ENCODE peak calls at places on chromosome 17, in eight cellular contexts. One of them, this sample, is unnamed.

GRCh38 chr17:78573955-78574354 is 3.2 kb downstream of the DNAH17 start:
- DNase-seq in sigmoid colon: no peak
- DNase-seq in transverse colon: no peak
- DNase-seq in smooth muscle cell of the brain vasculature: no peak
- DNase-seq in C1 segment of cervical spinal cord: no peak
- DNase-seq in GM12865: peak
- DNase-seq in AG04450: no peak
- DNase-seq in progenitor cell of endocrine pancreas: no peak
- DNase-seq in this sample: no peak

GRCh38 chr17:17926840-17927449 is 45.3 kb downstream of the TOM1L2 start:
- DNase-seq in sigmoid colon: no peak
- DNase-seq in transverse colon: no peak
- DNase-seq in smooth muscle cell of the brain vasculature: no peak
- DNase-seq in C1 segment of cervical spinal cord: no peak
- DNase-seq in GM12865: no peak
- DNase-seq in AG04450: no peak
- DNase-seq in progenitor cell of endocrine pancreas: no peak
- DNase-seq in this sample: no peak

GRCh38 chr17:50352072-50352692 is 6.3 kb downstream of the XYLT2 start:
- DNase-seq in sigmoid colon: peak
- DNase-seq in transverse colon: no peak
- DNase-seq in smooth muscle cell of the brain vasculature: no peak
- DNase-seq in C1 segment of cervical spinal cord: peak
- DNase-seq in GM12865: no peak
- DNase-seq in AG04450: no peak
- DNase-seq in progenitor cell of endocrine pancreas: no peak
- DNase-seq in this sample: no peak

GRCh38 chr17:50020841-50021599 is 26.0 kb upstream of the DLX3 start:
- DNase-seq in sigmoid colon: no peak
- DNase-seq in transverse colon: no peak
- DNase-seq in smooth muscle cell of the brain vasculature: no peak
- DNase-seq in C1 segment of cervical spinal cord: no peak
- DNase-seq in GM12865: no peak
- DNase-seq in AG04450: no peak
- DNase-seq in progenitor cell of endocrine pancreas: no peak
- DNase-seq in this sample: no peak

GRCh38 chr17:15919466-15919865 is 25.5 kb upstream of the ADORA2B start:
- DNase-seq in sigmoid colon: no peak
- DNase-seq in transverse colon: no peak
- DNase-seq in smooth muscle cell of the brain vasculature: no peak
- DNase-seq in C1 segment of cervical spinal cord: no peak
- DNase-seq in GM12865: no peak
- DNase-seq in AG04450: no peak
- DNase-seq in progenitor cell of endocrine pancreas: no peak
- DNase-seq in this sample: no peak

GRCh38 chr17:42016411-42016831 is 818 bp downstream of the DNAJC7 start:
- DNase-seq in sigmoid colon: no peak
- DNase-seq in transverse colon: no peak
- DNase-seq in smooth muscle cell of the brain vasculature: no peak
- DNase-seq in C1 segment of cervical spinal cord: peak
- DNase-seq in GM12865: peak
- DNase-seq in AG04450: no peak
- DNase-seq in progenitor cell of endocrine pancreas: no peak
- DNase-seq in this sample: peak

GRCh38 chr17:60134396-60135159 is 15.2 kb upstream of the CA4 start:
- DNase-seq in sigmoid colon: peak
- DNase-seq in transverse colon: no peak
- DNase-seq in smooth muscle cell of the brain vasculature: no peak
- DNase-seq in C1 segment of cervical spinal cord: no peak
- DNase-seq in GM12865: no peak
- DNase-seq in AG04450: no peak
- DNase-seq in progenitor cell of endocrine pancreas: no peak
- DNase-seq in this sample: peak

GRCh38 chr17:74396567-74396966 is 29.3 kb downstream of the GPR142 start:
- DNase-seq in sigmoid colon: no peak
- DNase-seq in transverse colon: no peak
- DNase-seq in smooth muscle cell of the brain vasculature: no peak
- DNase-seq in C1 segment of cervical spinal cord: no peak
- DNase-seq in GM12865: no peak
- DNase-seq in AG04450: no peak
- DNase-seq in progenitor cell of endocrine pancreas: no peak
- DNase-seq in this sample: no peak

GRCh38 chr17:79843917-79844815 is 4.9 kb upstream of the CBX4 start:
- DNase-seq in sigmoid colon: peak
- DNase-seq in transverse colon: peak
- DNase-seq in smooth muscle cell of the brain vasculature: no peak
- DNase-seq in C1 segment of cervical spinal cord: peak
- DNase-seq in GM12865: no peak
- DNase-seq in AG04450: no peak
- DNase-seq in progenitor cell of endocrine pancreas: peak
- DNase-seq in this sample: peak

GRCh38 chr17:80987941-80988461 is 3.6 kb upstream of the CHMP6 start:
- DNase-seq in sigmoid colon: no peak
- DNase-seq in transverse colon: no peak
- DNase-seq in smooth muscle cell of the brain vasculature: no peak
- DNase-seq in C1 segment of cervical spinal cord: no peak
- DNase-seq in GM12865: no peak
- DNase-seq in AG04450: no peak
- DNase-seq in progenitor cell of endocrine pancreas: no peak
- DNase-seq in this sample: peak

GRCh38 chr17:6953689-6954088 is 42.2 kb upstream of the ALOX12 start:
- DNase-seq in sigmoid colon: no peak
- DNase-seq in transverse colon: no peak
- DNase-seq in smooth muscle cell of the brain vasculature: no peak
- DNase-seq in C1 segment of cervical spinal cord: no peak
- DNase-seq in GM12865: no peak
- DNase-seq in AG04450: no peak
- DNase-seq in progenitor cell of endocrine pancreas: no peak
- DNase-seq in this sample: no peak

GRCh38 chr17:38585056-38585804 is 20.5 kb downstream of the SRCIN1 start:
- DNase-seq in sigmoid colon: no peak
- DNase-seq in transverse colon: peak
- DNase-seq in smooth muscle cell of the brain vasculature: no peak
- DNase-seq in C1 segment of cervical spinal cord: no peak
- DNase-seq in GM12865: no peak
- DNase-seq in AG04450: no peak
- DNase-seq in progenitor cell of endocrine pancreas: no peak
- DNase-seq in this sample: no peak

GRCh38 chr17:957856-958421 is 21.6 kb downstream of the NXN start:
- DNase-seq in sigmoid colon: no peak
- DNase-seq in transverse colon: no peak
- DNase-seq in smooth muscle cell of the brain vasculature: no peak
- DNase-seq in C1 segment of cervical spinal cord: no peak
- DNase-seq in GM12865: no peak
- DNase-seq in AG04450: no peak
- DNase-seq in progenitor cell of endocrine pancreas: no peak
- DNase-seq in this sample: peak

GRCh38 chr17:57853695-57854094 is 3.9 kb upstream of the MRPS23 start:
- DNase-seq in sigmoid colon: peak
- DNase-seq in transverse colon: peak
- DNase-seq in smooth muscle cell of the brain vasculature: no peak
- DNase-seq in C1 segment of cervical spinal cord: no peak
- DNase-seq in GM12865: no peak
- DNase-seq in AG04450: no peak
- DNase-seq in progenitor cell of endocrine pancreas: no peak
- DNase-seq in this sample: no peak

GRCh38 chr17:1150863-1151685 is 28.7 kb downstream of the ABR start:
- DNase-seq in sigmoid colon: no peak
- DNase-seq in transverse colon: no peak
- DNase-seq in smooth muscle cell of the brain vasculature: no peak
- DNase-seq in C1 segment of cervical spinal cord: no peak
- DNase-seq in GM12865: no peak
- DNase-seq in AG04450: no peak
- DNase-seq in progenitor cell of endocrine pancreas: no peak
- DNase-seq in this sample: no peak

GRCh38 chr17:44217738-44218343 is 1.6 kb downstream of the UBTF start:
- DNase-seq in sigmoid colon: no peak
- DNase-seq in transverse colon: peak
- DNase-seq in smooth muscle cell of the brain vasculature: no peak
- DNase-seq in C1 segment of cervical spinal cord: no peak
- DNase-seq in GM12865: no peak
- DNase-seq in AG04450: no peak
- DNase-seq in progenitor cell of endocrine pancreas: no peak
- DNase-seq in this sample: peak

GRCh38 chr17:73325527-73325842 is 13.7 kb upstream of the CDC42EP4 start:
- DNase-seq in sigmoid colon: peak
- DNase-seq in transverse colon: no peak
- DNase-seq in smooth muscle cell of the brain vasculature: no peak
- DNase-seq in C1 segment of cervical spinal cord: no peak
- DNase-seq in GM12865: no peak
- DNase-seq in AG04450: no peak
- DNase-seq in progenitor cell of endocrine pancreas: no peak
- DNase-seq in this sample: no peak

GRCh38 chr17:77247048-77247541 is 106.3 kb downstream of the SEC14L1 start:
- DNase-seq in sigmoid colon: peak
- DNase-seq in transverse colon: peak
- DNase-seq in smooth muscle cell of the brain vasculature: peak
- DNase-seq in C1 segment of cervical spinal cord: peak
- DNase-seq in GM12865: peak
- DNase-seq in AG04450: peak
- DNase-seq in progenitor cell of endocrine pancreas: peak
- DNase-seq in this sample: peak

GRCh38 chr17:12665263-12666210 is at the start of gene MYOCD:
- DNase-seq in sigmoid colon: peak
- DNase-seq in transverse colon: peak
- DNase-seq in smooth muscle cell of the brain vasculature: no peak
- DNase-seq in C1 segment of cervical spinal cord: peak
- DNase-seq in GM12865: peak
- DNase-seq in AG04450: peak
- DNase-seq in progenitor cell of endocrine pancreas: peak
- DNase-seq in this sample: no peak